ENCODE peak calls at places on chromosomes 16 and 17, in seven cellular contexts. T, C, V, R, L, U and E are unnamed samples.

GRCh38 chr16:4415538-4416199 is 727 bp downstream of the CORO7 start:
- DNase-seq in T (no peak), U (peak), V (peak), C (no peak), L (no peak), R (peak), E (no peak)

GRCh38 chr17:1709403-1709891 is 730 bp downstream of the TLCD2 start:
- DNase-seq in U (no peak), T (no peak), V (no peak), L (no peak), C (no peak), R (no peak), E (no peak)

GRCh38 chr16:77748426-77748825 is 26.1 kb downstream of the NUDT7 start:
- DNase-seq in R (no peak), T (no peak), V (no peak), U (no peak), L (no peak), C (no peak), E (no peak)

GRCh38 chr17:61167050-61167449 is 232.6 kb upstream of the TBX2 start:
- DNase-seq in C (no peak), L (no peak), U (no peak), R (no peak), V (no peak), T (no peak), E (no peak)

GRCh38 chr16:77009453-77009852 is 181.5 kb upstream of the MON1B start:
- DNase-seq in R (no peak), C (no peak), T (no peak), U (no peak), V (no peak), L (no peak), E (no peak)

GRCh38 chr17:80475949-80476876 is at the start of gene NPTX1:
- DNase-seq in U (peak), V (no peak), R (peak), T (no peak), C (no peak), L (no peak), E (no peak)

GRCh38 chr16:49649013-49649785 is 206.7 kb downstream of the ZNF423 start:
- DNase-seq in R (no peak), V (no peak), C (no peak), U (peak), T (no peak), L (no peak), E (no peak)

GRCh38 chr17:37048806-37049205 is 100.1 kb downstream of the AATF start:
- DNase-seq in U (no peak), T (no peak), R (no peak), V (no peak), L (no peak), C (no peak), E (no peak)

GRCh38 chr17:66920965-66921364 is 43.5 kb upstream of the CACNG4 start:
- DNase-seq in R (no peak), C (no peak), V (no peak), L (no peak), U (peak), T (no peak), E (no peak)

GRCh38 chr17:16287563-16288027 is 65.7 kb downstream of the CENPV start:
- DNase-seq in U (no peak), L (peak), V (no peak), T (no peak), C (no peak), R (no peak), E (no peak)

GRCh38 chr17:6505425-6506142 is 50.8 kb downstream of the PITPNM3 start:
- DNase-seq in U (peak), R (no peak), L (no peak), T (no peak), V (no peak), C (no peak), E (no peak)

GRCh38 chr17:16258916-16259315 is 41.9 kb downstream of the PIGL start:
- DNase-seq in U (no peak), V (no peak), T (no peak), C (no peak), R (no peak), L (no peak), E (no peak)

GRCh38 chr16:67150833-67151396 is at the start of gene B3GNT9:
- DNase-seq in L (no peak), C (peak), U (peak), R (no peak), V (peak), T (peak), E (no peak)